ENCODE peak calls at places on chromosomes 16 and 17, in ten cellular contexts. G, N, M, T, I, E, S, B, D and Q are unnamed samples.

GRCh38 chr16:28935924-28936783 is 4.4 kb downstream of the CD19 start:
- DNase-seq in G (peak; percentile 69), N (peak; percentile 29), M (peak; percentile 85), T (peak; percentile 68), I (peak; percentile 85), E (peak; percentile 93), S (peak; percentile 94), B (peak; percentile 95), D (peak; percentile 91), Q (peak; percentile 87)

GRCh38 chr17:28230011-28230410 is 89.0 kb upstream of the TMEM97 start:
- DNase-seq in G (no peak), N (no peak), M (no peak), T (no peak), I (no peak), E (no peak), S (no peak), B (no peak), D (peak; percentile 81), Q (peak; percentile 41)

GRCh38 chr17:48023408-48024148 is 14.0 kb downstream of the COPZ2 start:
- DNase-seq in G (peak; percentile 93), N (peak; percentile 94), M (peak; percentile 62), T (peak; percentile 91), I (peak; percentile 84), E (peak; percentile 94), S (peak; percentile 94), B (peak; percentile 86), D (peak; percentile 62), Q (peak; percentile 24)

GRCh38 chr17:47203984-47204721 is 5.0 kb upstream of the MYL4 start:
- DNase-seq in G (no peak), N (no peak), M (no peak), T (no peak), I (no peak), E (no peak), S (no peak), B (no peak), D (no peak), Q (peak; percentile 45)

GRCh38 chr16:62018301-62019060 is 17.8 kb downstream of the CDH8 start:
- DNase-seq in G (no peak), N (no peak), M (no peak), T (no peak), I (no peak), E (no peak), S (no peak), B (no peak), D (peak; percentile 82), Q (no peak)

GRCh38 chr17:80220709-80221215 is 535 bp downstream of the SLC26A11 start:
- DNase-seq in G (peak; percentile 52), N (no peak), M (peak; percentile 14), T (peak; percentile 46), I (no peak), E (peak; percentile 71), S (no peak), B (peak; percentile 29), D (peak; percentile 24), Q (peak; percentile 12)

GRCh38 chr17:33864758-33865229 is 390.3 kb upstream of the CCL2 start:
- DNase-seq in G (no peak), N (no peak), M (no peak), T (no peak), I (no peak), E (no peak), S (no peak), B (no peak), D (no peak), Q (no peak)

GRCh38 chr17:34613064-34614019 is 34.0 kb downstream of the TMEM132E start:
- DNase-seq in G (peak; percentile 65), N (no peak), M (no peak), T (no peak), I (no peak), E (no peak), S (no peak), B (no peak), D (no peak), Q (no peak)

GRCh38 chr17:82424001-82424862 is 5.8 kb upstream of the OGFOD3 start:
- DNase-seq in G (peak; percentile 74), N (peak; percentile 63), M (no peak), T (no peak), I (no peak), E (peak; percentile 79), S (no peak), B (peak; percentile 44), D (peak; percentile 64), Q (peak; percentile 30)

GRCh38 chr16:79419148-79419547 is 181.4 kb downstream of the MAF start:
- DNase-seq in G (no peak), N (no peak), M (no peak), T (no peak), I (no peak), E (no peak), S (no peak), B (no peak), D (no peak), Q (no peak)

GRCh38 chr17:82244413-82245140 is 15.7 kb downstream of the SLC16A3 start:
- DNase-seq in G (no peak), N (peak; percentile 50), M (peak; percentile 38), T (no peak), I (no peak), E (peak; percentile 67), S (peak; percentile 59), B (no peak), D (peak; percentile 42), Q (no peak)

GRCh38 chr16:23141500-23141899 is 7.8 kb downstream of the USP31 start:
- DNase-seq in G (no peak), N (no peak), M (no peak), T (no peak), I (no peak), E (no peak), S (no peak), B (no peak), D (no peak), Q (no peak)
- H3K4me1 ChIP-seq in G (peaks cover 17% of the 10 kb centered on the region), N (peaks cover 24% of the 10 kb centered on the region), M (peaks cover 6% of the 10 kb centered on the region), T (peaks cover 49% of the 10 kb centered on the region), I (peaks cover 62% of the 10 kb centered on the region), E (peaks cover 13% of the 10 kb centered on the region), S (peaks cover 40% of the 10 kb centered on the region), B (peaks cover 8% of the 10 kb centered on the region), D (no peaks in the 10 kb centered on the region), Q (no peaks in the 10 kb centered on the region)

GRCh38 chr16:88938119-88938932 is 38.7 kb downstream of the CBFA2T3 start:
- DNase-seq in G (no peak), N (no peak), M (no peak), T (no peak), I (peak; percentile 21), E (peak; percentile 49), S (no peak), B (no peak), D (no peak), Q (no peak)

GRCh38 chr16:88940196-88941050 is 36.6 kb downstream of the CBFA2T3 start:
- DNase-seq in G (peak; percentile 59), N (no peak), M (no peak), T (no peak), I (peak; percentile 60), E (peak; percentile 82), S (no peak), B (no peak), D (no peak), Q (no peak)

GRCh38 chr16:88939814-88940195 is 37.2 kb downstream of the CBFA2T3 start:
- DNase-seq in G (no peak), N (no peak), M (no peak), T (no peak), I (peak; percentile 69), E (peak; percentile 82), S (peak; percentile 75), B (no peak), D (no peak), Q (no peak)

GRCh38 chr16:88936913-88937666 is 39.9 kb downstream of the CBFA2T3 start:
- DNase-seq in G (no peak), N (no peak), M (no peak), T (no peak), I (peak; percentile 12), E (peak; percentile 38), S (no peak), B (no peak), D (no peak), Q (no peak)

DNA sequence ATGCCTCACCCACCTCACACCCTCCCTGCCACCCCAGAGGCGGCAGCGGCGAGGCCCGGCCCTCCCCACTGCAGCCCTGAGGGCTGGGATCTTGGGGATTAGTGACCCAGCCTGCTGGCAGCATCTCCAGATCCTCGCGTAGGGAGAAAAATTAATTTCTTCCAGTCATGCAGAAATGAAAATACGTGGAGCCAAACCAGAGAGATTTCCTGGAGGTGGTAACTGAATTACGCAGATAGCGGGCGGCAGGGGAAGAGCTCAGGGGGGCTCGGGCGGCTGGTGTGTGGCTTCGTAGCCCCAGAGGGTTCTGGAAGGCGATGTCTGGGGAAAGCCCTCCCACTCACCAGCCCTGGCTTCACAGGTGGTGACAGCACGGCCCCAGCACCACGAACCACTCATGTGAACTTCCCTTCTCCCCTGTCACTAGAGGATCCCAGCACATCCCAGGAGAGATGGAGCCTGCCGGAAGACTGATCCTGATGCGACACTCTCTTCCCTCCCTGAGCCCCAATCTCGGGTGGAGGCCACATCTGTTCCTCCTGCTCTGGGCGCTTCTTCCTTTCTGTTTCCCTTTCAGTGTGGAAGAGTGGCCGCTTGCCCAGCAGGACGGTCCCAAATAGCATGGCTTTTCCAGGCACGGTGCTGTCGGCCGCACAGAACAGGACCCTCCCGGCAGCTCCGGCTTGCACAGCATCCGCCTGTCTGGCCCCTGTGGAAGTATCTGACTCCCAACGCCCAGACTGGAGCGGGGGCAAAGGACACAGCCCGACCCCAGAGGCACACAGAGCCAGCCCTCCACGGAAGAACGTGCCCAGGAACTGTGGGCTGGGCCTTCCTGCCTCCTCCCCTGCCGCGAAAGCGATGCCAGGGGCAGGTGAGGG is 37.8 kb downstream of the CBFA2T3 start:
- DNase-seq in G (no peak), N (no peak), M (no peak), T (no peak), I (peak; percentile 60), E (peak; percentile 79), S (no peak), B (no peak), D (no peak), Q (no peak)
- H3K27ac ChIP-seq in G (no peak overlapping the region), N (no peak overlapping the region), M (no peak overlapping the region), T (no peak overlapping the region), I (peak overlapping the region; percentile 87), E (peak overlapping the region; percentile 67), S (peak overlapping the region; percentile 58), B (no peak overlapping the region), D (no peak overlapping the region), Q (no peak overlapping the region)

DNA sequence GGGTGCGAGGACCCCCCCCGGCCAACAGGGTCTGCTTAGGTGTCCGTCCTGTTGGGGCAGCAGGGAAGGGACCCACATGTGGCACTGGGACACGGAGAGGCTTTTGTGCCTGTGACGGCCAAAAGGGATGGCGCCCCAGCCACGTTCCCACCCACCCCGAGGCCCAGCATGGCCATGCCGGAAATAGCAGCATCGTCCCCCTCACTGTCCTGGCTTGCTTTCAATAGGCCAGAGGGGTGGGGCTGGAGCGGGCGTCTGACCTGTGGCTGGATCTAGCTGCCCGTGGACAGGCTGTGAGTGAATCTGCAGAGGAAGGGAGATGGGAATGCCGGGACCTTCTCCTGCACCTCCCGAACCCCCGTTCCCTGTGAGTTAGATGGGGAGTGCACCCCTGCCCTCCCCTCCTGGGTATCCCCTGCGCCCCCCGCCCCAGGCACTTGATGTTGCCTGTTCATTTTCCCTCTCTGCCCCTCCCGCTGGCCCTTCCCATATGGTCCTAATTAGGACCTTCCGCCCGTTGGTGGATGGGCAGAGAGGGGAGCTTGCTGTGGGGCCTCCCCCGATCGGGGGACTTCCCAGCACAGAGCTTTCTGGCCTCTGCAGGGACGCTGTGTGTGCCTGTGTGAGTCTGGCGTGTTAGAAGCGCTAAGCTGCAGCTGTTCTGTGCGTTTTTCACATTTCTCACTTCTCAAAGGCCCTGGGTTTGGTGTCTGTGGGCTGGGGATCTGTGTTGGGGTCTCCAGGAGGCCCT is 292.8 kb downstream of the SEC14L1 start:
- DNase-seq in G (no peak), N (no peak), M (no peak), T (no peak), I (peak; percentile 72), E (peak; percentile 74), S (no peak), B (no peak), D (no peak), Q (no peak)
- H3K4me1 ChIP-seq in G (peaks cover 56% of the 10 kb centered on the region), N (peaks cover 16% of the 10 kb centered on the region), M (peaks cover 25% of the 10 kb centered on the region), T (peaks cover 33% of the 10 kb centered on the region), I (peaks cover 94% of the 10 kb centered on the region), E (peaks cover 54% of the 10 kb centered on the region), S (peaks cover 77% of the 10 kb centered on the region), B (peaks cover 21% of the 10 kb centered on the region), D (peaks cover 32% of the 10 kb centered on the region), Q (peaks cover 88% of the 10 kb centered on the region)

GRCh38 chr16:11374255-11374654 is 29.0 kb downstream of the RMI2 start:
- DNase-seq in G (no peak), N (no peak), M (no peak), T (no peak), I (no peak), E (no peak), S (no peak), B (no peak), D (no peak), Q (no peak)
- H3K27ac ChIP-seq in G (no peak overlapping the region), N (no peak overlapping the region), M (no peak overlapping the region), T (no peak overlapping the region), I (no peak overlapping the region), E (no peak overlapping the region), S (no peak overlapping the region), B (no peak overlapping the region), D (no peak overlapping the region), Q (no peak overlapping the region)